ENCODE peak calls at places on chromosomes 1 and 21, in nine cellular contexts. E is endothelial cell of umbilical vein, N is aorta, L is neural progenitor cell, W is PC-3, D is small intestine, A is HCT116, J is breast epithelium, Y is cardiac muscle cell. R is an unnamed sample.

GRCh38 chr1:204363335-204364114 is 3.8 kb upstream of the PLEKHA6 start:
- DNase-seq in E (peak; percentile 83), N (peak; percentile 86), L (peak; percentile 84), W (peak; percentile 88), D (peak; percentile 81), A (peak; percentile 54), J (peak; percentile 68), Y (peak; percentile 86), R (peak; percentile 60)

GRCh38 chr1:228148971-228149340 is 774 bp upstream of the GJC2 start:
- DNase-seq in E (no peak), N (no peak), L (no peak), W (no peak), D (no peak), A (no peak), J (no peak), Y (no peak), R (no peak)

GRCh38 chr1:107496002-107496401 is 355.2 kb downstream of the NTNG1 start:
- DNase-seq in E (no peak), N (no peak), L (no peak), W (no peak), D (no peak), A (no peak), J (no peak), Y (no peak), R (no peak)

GRCh38 chr1:164635074-164635783 is 76.2 kb downstream of the PBX1 start:
- DNase-seq in E (no peak), N (no peak), L (peak; percentile 68), W (no peak), D (no peak), A (no peak), J (no peak), Y (no peak), R (no peak)

GRCh38 chr1:53469373-53469772 is 10.2 kb downstream of the DMRTB1 start:
- DNase-seq in E (no peak), N (no peak), L (no peak), W (no peak), D (no peak), A (no peak), J (no peak), Y (no peak), R (no peak)

GRCh38 chr1:110523011-110523410 is 4.0 kb upstream of the KCNA10 start:
- DNase-seq in E (no peak), N (no peak), L (no peak), W (no peak), D (peak; percentile 59), A (no peak), J (no peak), Y (no peak), R (no peak)

GRCh38 chr1:59520759-59521442 is 224.0 kb downstream of the FGGY start:
- DNase-seq in E (peak; percentile 52), N (no peak), L (no peak), W (no peak), D (no peak), A (no peak), J (no peak), Y (no peak), R (no peak)

GRCh38 chr1:169741666-169742394 is 8.0 kb upstream of the SELE start:
- DNase-seq in E (no peak), N (no peak), L (no peak), W (no peak), D (no peak), A (no peak), J (no peak), Y (no peak), R (no peak)

GRCh38 chr1:5903680-5904079 is 88.5 kb downstream of the NPHP4 start:
- DNase-seq in E (no peak), N (peak; percentile 46), L (no peak), W (no peak), D (no peak), A (no peak), J (peak; percentile 30), Y (no peak), R (no peak)

GRCh38 chr1:156260896-156261295 is 13.0 kb upstream of the PAQR6 start:
- DNase-seq in E (no peak), N (no peak), L (no peak), W (no peak), D (no peak), A (no peak), J (no peak), Y (no peak), R (no peak)

GRCh38 chr1:2479186-2479585 is 3.1 kb downstream of the PLCH2 start:
- DNase-seq in E (no peak), N (no peak), L (no peak), W (no peak), D (no peak), A (no peak), J (no peak), Y (no peak), R (no peak)

GRCh38 chr21:29145354-29145782 is 14.9 kb downstream of the MAP3K7CL start:
- DNase-seq in E (peak; percentile 96), N (no peak), L (no peak), W (peak; percentile 97), D (peak; percentile 5), A (no peak), J (no peak), Y (no peak), R (no peak)

GRCh38 chr1:52366517-52366827 is 467 bp upstream of the CC2D1B start:
- DNase-seq in E (no peak), N (no peak), L (no peak), W (no peak), D (no peak), A (no peak), J (no peak), Y (no peak), R (no peak)

GRCh38 chr1:153678519-153679336 is at the start of gene NPR1:
- DNase-seq in E (peak; percentile 32), N (peak; percentile 93), L (peak; percentile 49), W (no peak), D (no peak), A (no peak), J (no peak), Y (peak; percentile 35), R (no peak)

GRCh38 chr1:248816042-248816851 is 9.5 kb downstream of the SH3BP5L start:
- DNase-seq in E (no peak), N (no peak), L (no peak), W (no peak), D (no peak), A (no peak), J (no peak), Y (no peak), R (peak; percentile 49)
- H3K36me3 ChIP-seq in E (peaks cover 12% of the 10 kb centered on the region), N (peaks cover 8% of the 10 kb centered on the region), L (no peaks in the 10 kb centered on the region), W (peaks cover 78% of the 10 kb centered on the region), D (peaks cover 22% of the 10 kb centered on the region), A (peaks cover 12% of the 10 kb centered on the region), J (peaks cover 11% of the 10 kb centered on the region), Y (peaks cover 28% of the 10 kb centered on the region), R (peaks cover 62% of the 10 kb centered on the region)

DNA sequence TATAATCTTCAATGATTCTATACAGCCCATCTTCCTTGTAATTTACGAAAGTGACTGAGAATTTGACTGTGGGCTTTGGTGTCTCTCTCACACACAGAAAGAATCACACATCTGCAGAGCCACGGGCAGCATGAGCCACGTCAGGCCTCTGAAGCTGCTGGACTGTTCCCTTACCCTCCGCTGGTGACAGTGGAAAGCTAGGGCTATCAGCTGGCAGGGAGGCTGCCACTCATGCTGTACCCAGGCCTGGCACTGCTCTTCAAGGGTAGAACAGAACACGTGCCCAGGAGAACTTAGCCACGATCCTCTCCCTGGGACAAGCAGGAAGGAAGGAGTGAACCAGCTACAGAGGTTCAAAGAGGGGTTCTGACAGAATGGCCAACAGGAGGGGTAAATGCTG is 90.7 kb downstream of the JAK1 start:
- DNase-seq in E (no peak), N (no peak), L (no peak), W (no peak), D (no peak), A (no peak), J (no peak), Y (no peak), R (no peak)
- H3K36me3 ChIP-seq in E (peaks cover 8% of the 10 kb centered on the region), N (peaks cover 6% of the 10 kb centered on the region), L (no peaks in the 10 kb centered on the region), W (peaks cover 4% of the 10 kb centered on the region), D (peaks cover 22% of the 10 kb centered on the region), A (no peaks in the 10 kb centered on the region), J (peaks cover 3% of the 10 kb centered on the region), Y (no peaks in the 10 kb centered on the region), R (peaks cover 73% of the 10 kb centered on the region)

GRCh38 chr1:34785231-34785874 is 4.3 kb downstream of the GJB3 start:
- DNase-seq in E (no peak), N (peak; percentile 58), L (no peak), W (no peak), D (no peak), A (no peak), J (no peak), Y (no peak), R (no peak)

GRCh38 chr1:34787461-34788420 is 5.1 kb upstream of the GJA4 start:
- DNase-seq in E (peak; percentile 53), N (no peak), L (peak; percentile 38), W (no peak), D (no peak), A (no peak), J (no peak), Y (no peak), R (no peak)

GRCh38 chr1:34786521-34787325 is 5.7 kb downstream of the GJB3 start:
- DNase-seq in E (peak; percentile 79), N (peak; percentile 89), L (peak; percentile 82), W (peak; percentile 87), D (peak; percentile 75), A (no peak), J (peak; percentile 73), Y (peak; percentile 75), R (peak; percentile 30)

GRCh38 chr1:34784751-34785221 is 3.8 kb downstream of the GJB3 start:
- DNase-seq in E (no peak), N (peak; percentile 65), L (no peak), W (no peak), D (no peak), A (no peak), J (no peak), Y (no peak), R (no peak)

GRCh38 chr1:34785875-34786470 is 5.0 kb downstream of the GJB3 start:
- DNase-seq in E (no peak), N (peak; percentile 2), L (no peak), W (no peak), D (no peak), A (no peak), J (no peak), Y (no peak), R (no peak)
- H3K36me3 ChIP-seq in E (no peaks in the 10 kb centered on the region), N (no peaks in the 10 kb centered on the region), L (no peaks in the 10 kb centered on the region), W (peaks cover 29% of the 10 kb centered on the region), D (no peaks in the 10 kb centered on the region), A (peaks cover 24% of the 10 kb centered on the region), J (no peaks in the 10 kb centered on the region), Y (no peaks in the 10 kb centered on the region), R (no peaks in the 10 kb centered on the region)

DNA sequence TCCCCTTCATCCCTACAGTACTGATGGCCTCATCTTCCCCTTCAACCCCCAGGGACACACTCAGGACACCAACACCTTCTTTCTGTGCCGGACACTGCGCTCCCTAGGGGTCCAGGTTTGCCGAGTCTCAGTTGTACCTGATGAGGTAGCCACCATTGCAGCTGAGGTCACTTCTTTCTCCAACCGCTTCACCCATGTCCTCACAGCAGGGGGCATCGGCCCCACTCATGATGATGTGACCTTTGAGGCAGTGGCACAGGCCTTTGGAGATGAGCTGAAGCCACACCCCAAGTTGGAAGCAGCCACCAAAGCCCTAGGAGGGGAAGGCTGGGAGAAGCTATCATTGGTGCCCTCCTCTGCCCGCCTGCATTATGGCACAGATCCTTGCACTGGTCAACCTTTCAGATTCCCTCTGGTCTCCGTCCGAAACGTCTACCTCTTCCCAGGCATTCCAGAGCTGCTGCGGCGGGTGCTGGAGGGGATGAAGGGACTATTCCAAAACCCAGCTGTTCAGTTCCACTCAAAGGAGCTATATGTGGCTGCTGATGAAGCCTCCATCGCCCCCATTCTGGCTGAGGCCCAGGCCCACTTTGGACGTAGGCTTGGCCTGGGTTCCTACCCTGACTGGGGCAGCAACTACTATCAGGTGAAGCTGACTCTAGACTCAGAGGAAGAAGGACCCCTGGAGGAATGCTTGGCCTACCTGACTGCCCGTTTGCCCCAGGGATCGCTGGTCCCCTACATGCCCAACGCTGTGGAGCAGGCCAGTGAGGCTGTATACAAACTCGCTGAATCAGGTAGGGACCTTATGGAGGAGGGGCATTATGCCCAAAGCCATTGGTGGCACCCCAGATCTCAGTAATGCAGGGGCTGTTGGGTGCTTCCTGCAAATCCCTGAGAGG is 5.1 kb upstream of the LENEP start:
- DNase-seq in E (no peak), N (no peak), L (no peak), W (no peak), D (no peak), A (no peak), J (no peak), Y (no peak), R (no peak)
- H3K36me3 ChIP-seq in E (peaks cover 3% of the 10 kb centered on the region), N (peaks cover 2% of the 10 kb centered on the region), L (peaks cover 3% of the 10 kb centered on the region), W (peaks cover 38% of the 10 kb centered on the region), D (peaks cover 5% of the 10 kb centered on the region), A (peaks cover 25% of the 10 kb centered on the region), J (no peaks in the 10 kb centered on the region), Y (peaks cover 4% of the 10 kb centered on the region), R (peaks cover 30% of the 10 kb centered on the region)